ENCODE peak calls at places on chromosomes 1 and 21, in five cellular contexts. H, I, Y, L and R are unnamed samples.

GRCh38 chr1:41497056-41497440 is 12.6 kb upstream of the EDN2 start:
- DNase-seq in H (no peak), I (no peak), Y (no peak), L (no peak), R (no peak)

GRCh38 chr1:66033781-66034180 is 241.1 kb downstream of the PDE4B start:
- DNase-seq in H (no peak), I (no peak), Y (no peak), L (no peak), R (no peak)

GRCh38 chr1:207876129-207876528 is 34.8 kb downstream of the CD34 start:
- DNase-seq in H (no peak), I (peak; percentile 69), Y (no peak), L (peak; percentile 31), R (no peak)

GRCh38 chr1:23601968-23602876 is 42.9 kb upstream of the ID3 start:
- DNase-seq in H (no peak), I (no peak), Y (no peak), L (no peak), R (no peak)

GRCh38 chr1:95069711-95070093 is 3.0 kb downstream of the ALG14 start:
- DNase-seq in H (no peak), I (no peak), Y (no peak), L (no peak), R (no peak)

GRCh38 chr1:41766546-41766945 is 152.2 kb downstream of the HIVEP3 start:
- DNase-seq in H (no peak), I (no peak), Y (no peak), L (no peak), R (no peak)

GRCh38 chr1:39727221-39727931 is 11.3 kb upstream of the PPIE start:
- DNase-seq in H (no peak), I (no peak), Y (no peak), L (no peak), R (peak; percentile 65)

GRCh38 chr1:27011058-27011764 is 1.4 kb downstream of the TENT5B start:
- DNase-seq in H (peak; percentile 99), I (peak; percentile 88), Y (peak; percentile 54), L (no peak), R (no peak)

GRCh38 chr1:150552692-150553278 is 3.6 kb downstream of the ADAMTSL4 start:
- DNase-seq in H (no peak), I (no peak), Y (no peak), L (no peak), R (no peak)

GRCh38 chr1:13820055-13820454 is 120.1 kb downstream of the PRDM2 start:
- DNase-seq in H (no peak), I (no peak), Y (no peak), L (no peak), R (no peak)

GRCh38 chr1:9730096-9730901 is 78.8 kb downstream of the PIK3CD start:
- DNase-seq in H (no peak), I (no peak), Y (no peak), L (no peak), R (no peak)

GRCh38 chr1:172746091-172746949 is 87.4 kb downstream of the FASLG start:
- DNase-seq in H (no peak), I (peak; percentile 66), Y (peak; percentile 91), L (no peak), R (peak; percentile 70)

GRCh38 chr1:212917134-212917485 is 33.2 kb upstream of the VASH2 start:
- DNase-seq in H (no peak), I (no peak), Y (no peak), L (no peak), R (no peak)

GRCh38 chr1:12005488-12006166 is 13.7 kb upstream of the MIIP start:
- DNase-seq in H (no peak), I (peak; percentile 97), Y (no peak), L (no peak), R (no peak)

GRCh38 chr1:85321237-85321964 is 45.0 kb upstream of the BCL10 start:
- DNase-seq in H (no peak), I (no peak), Y (no peak), L (no peak), R (no peak)

GRCh38 chr1:68600049-68600661 is 103.3 kb upstream of the DEPDC1 start:
- DNase-seq in H (peak; percentile 72), I (peak; percentile 3), Y (peak; percentile 13), L (peak; percentile 12), R (no peak)

GRCh38 chr1:7613106-7613850 is 157.8 kb upstream of the VAMP3 start:
- DNase-seq in H (no peak), I (no peak), Y (no peak), L (no peak), R (no peak)

GRCh38 chr1:169681094-169681493 is 30.3 kb downstream of the SELL start:
- DNase-seq in H (no peak), I (no peak), Y (no peak), L (no peak), R (no peak)

GRCh38 chr1:152515454-152515823 is 1.2 kb downstream of the CRCT1 start:
- DNase-seq in H (peak; percentile 27), I (no peak), Y (no peak), L (peak; percentile 37), R (no peak)

GRCh38 chr1:244800821-244801220 is 34.6 kb upstream of the COX20 start:
- DNase-seq in H (no peak), I (no peak), Y (no peak), L (no peak), R (no peak)

GRCh38 chr1:153903841-153904455 is 18.8 kb downstream of the GATAD2B start:
- DNase-seq in H (no peak), I (no peak), Y (no peak), L (no peak), R (no peak)

GRCh38 chr1:93672069-93672468 is 9.6 kb downstream of the BCAR3 start:
- DNase-seq in H (no peak), I (peak; percentile 83), Y (no peak), L (no peak), R (no peak)

GRCh38 chr1:24416666-24417391 is 1.2 kb downstream of the NIPAL3 start:
- DNase-seq in H (no peak), I (peak; percentile 92), Y (no peak), L (no peak), R (peak; percentile 34)

GRCh38 chr1:43317817-43318471 is 17.2 kb downstream of the TIE1 start:
- DNase-seq in H (no peak), I (peak; percentile 44), Y (no peak), L (no peak), R (no peak)

GRCh38 chr1:115828101-115829022 is 12.6 kb downstream of the NHLH2 start:
- DNase-seq in H (no peak), I (peak; percentile 16), Y (no peak), L (peak; percentile 83), R (no peak)

GRCh38 chr1:239566074-239566473 is 179.7 kb downstream of the CHRM3 start:
- DNase-seq in H (no peak), I (no peak), Y (no peak), L (peak; percentile 33), R (no peak)

GRCh38 chr1:114479134-114479533 is 31.9 kb downstream of the TRIM33 start:
- DNase-seq in H (no peak), I (no peak), Y (no peak), L (no peak), R (no peak)

GRCh38 chr21:24395320-24395933 is 1211.9 kb downstream of the MRPL39 start:
- DNase-seq in H (no peak), I (no peak), Y (no peak), L (no peak), R (no peak)

DNA sequence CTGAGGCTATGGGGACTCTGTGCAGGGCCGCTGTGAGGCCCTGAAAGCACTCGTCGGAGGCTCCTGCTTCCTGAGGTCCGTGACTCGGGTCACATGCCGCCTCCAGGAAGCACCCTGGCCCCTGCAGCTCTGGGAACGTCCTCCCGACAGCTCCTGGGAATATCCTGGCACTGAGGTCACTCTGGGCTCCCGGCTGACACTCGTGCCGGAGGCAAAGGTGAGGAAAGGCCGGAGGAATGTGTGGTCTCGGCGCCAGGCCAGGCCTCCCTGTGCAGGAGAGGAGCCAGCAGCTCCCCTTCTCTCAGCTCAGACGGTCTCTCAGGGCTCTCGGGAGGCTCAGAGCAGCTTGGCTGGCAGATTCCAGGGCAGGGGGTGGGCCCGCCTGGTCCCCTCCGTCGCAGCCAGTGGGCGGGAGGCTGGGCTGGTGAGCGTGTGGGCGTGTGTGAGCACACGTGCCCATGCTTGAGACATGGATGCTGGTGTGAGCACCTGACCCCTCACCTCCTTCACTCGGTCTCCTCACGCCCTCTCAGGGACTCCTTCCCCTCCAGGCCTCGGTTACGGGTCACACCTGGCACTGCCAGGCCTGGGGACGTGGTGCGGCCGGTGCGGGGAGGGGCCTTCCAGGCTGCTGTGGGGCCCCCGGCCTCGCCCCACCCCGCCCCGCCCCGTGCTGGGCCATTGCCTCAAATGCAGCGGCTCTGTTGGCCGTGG is 5.5 kb upstream of the RNF223 start:
- DNase-seq in H (peak; percentile 40), I (peak; percentile 64), Y (peak; percentile 60), L (peak; percentile 83), R (no peak)
- TF ChIP-seq YY1 in H (no peak), I (no peak), Y (no peak), L (no peak), R (peak; percentile 8)

DNA sequence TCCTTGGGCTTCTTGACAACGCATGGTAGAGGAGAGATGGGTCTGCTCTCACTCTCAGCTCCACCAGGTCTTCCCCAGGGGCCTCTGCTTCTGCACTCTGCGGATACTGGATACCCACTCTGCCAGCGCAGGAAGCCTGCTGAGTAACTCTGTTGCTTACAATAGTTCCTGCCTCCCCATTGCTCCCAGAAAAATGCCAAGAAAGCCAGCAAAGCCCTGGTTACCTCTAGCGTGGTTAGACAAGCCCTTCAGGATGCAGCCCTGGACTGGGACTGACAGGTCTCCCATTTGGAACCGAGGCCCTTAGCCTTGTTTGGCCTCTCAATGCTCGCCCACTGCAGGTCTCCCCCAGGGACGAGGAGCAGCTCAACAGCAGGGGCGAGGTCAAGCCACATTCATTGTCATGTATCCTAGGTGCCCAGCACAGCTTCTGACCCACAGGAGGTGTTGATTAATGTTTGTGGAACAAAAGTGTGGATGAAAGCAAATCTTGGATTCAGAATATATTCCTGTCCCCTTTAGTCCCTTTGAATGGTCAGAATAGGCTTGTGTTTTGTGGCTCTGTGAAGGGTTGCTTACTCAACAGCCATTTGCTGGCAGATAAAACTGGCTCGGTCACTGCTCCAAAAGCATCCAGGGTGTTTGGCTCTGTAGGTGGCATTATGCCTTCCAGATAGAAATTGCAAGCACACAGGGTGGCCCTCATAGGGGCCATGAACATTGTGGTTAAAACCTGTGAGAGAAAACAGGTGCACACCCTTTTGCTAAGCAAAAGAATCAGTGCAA is 58.9 kb downstream of the C1orf198 start:
- DNase-seq in H (no peak), I (no peak), Y (no peak), L (no peak), R (no peak)
- TF ChIP-seq YY1 in H (no peak), I (no peak), Y (no peak), L (no peak), R (no peak)

GRCh38 chr1:160813215-160813614 is 17.2 kb downstream of the LY9 start:
- DNase-seq in H (no peak), I (peak; percentile 38), Y (peak; percentile 69), L (no peak), R (no peak)
- TF ChIP-seq YY1 in H (no peak), I (no peak), Y (no peak), L (no peak), R (no peak)

DNA sequence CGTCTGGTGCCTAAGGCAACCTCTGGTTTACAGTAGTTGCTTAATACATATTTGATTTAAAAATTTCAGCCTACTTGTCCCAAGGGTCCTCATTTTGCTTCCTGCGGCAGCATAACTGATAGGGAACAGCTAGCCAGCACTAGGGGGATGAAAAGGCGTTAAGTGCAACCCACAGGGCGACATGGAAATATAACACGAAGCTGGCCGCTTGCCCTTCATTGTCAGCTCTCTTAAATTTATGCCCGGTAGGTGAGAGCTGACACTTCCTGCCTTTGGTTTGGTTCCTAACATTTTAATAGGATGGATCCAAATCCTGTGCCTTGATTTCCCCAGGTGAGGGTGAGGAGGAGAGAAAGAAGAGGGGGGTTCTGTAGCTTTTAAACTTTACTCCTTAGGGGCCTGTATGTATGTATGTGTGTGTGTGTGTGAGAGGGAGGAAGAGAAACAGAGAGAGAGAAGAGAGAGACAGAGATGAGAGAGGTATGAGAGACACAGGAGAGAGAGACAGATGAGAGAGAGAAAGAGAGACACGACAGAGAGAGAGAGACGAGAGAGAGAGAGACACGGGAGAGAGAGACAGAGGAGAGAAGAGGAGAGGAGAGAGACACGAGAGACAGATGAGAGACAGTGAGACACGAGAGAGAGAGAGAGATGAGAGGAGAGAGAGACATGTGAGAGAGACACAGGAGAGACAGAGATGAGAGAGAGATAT is 938 bp upstream of the ACTN2 start:
- DNase-seq in H (no peak), I (no peak), Y (no peak), L (peak; percentile 39), R (no peak)
- TF ChIP-seq YY1 in H (no peak), I (no peak), Y (no peak), L (no peak), R (no peak)